ENCODE peak calls at places on chromosomes 12 and 14, in seven cellular contexts. One of them, this sample, is unnamed.

GRCh38 chr14:102731101-102731870 is 46.0 kb upstream of the TRAF3 start:
- DNase-seq in AG10803: no peak
- DNase-seq in neural crest cell: no peak
- DNase-seq in epithelial cell of esophagus: no peak
- DNase-seq in K562: no peak
- DNase-seq in psoas muscle: no peak
- DNase-seq in brain microvascular endothelial cell: no peak
- DNase-seq in this sample: no peak

GRCh38 chr14:64566651-64567122 is 16.9 kb downstream of the PPP1R36 start:
- DNase-seq in psoas muscle: no peak
- DNase-seq in neural crest cell: no peak
- DNase-seq in epithelial cell of esophagus: no peak
- DNase-seq in brain microvascular endothelial cell: no peak
- DNase-seq in AG10803: peak
- DNase-seq in K562: no peak
- DNase-seq in this sample: no peak

GRCh38 chr14:78071016-78071549 is 99.1 kb upstream of the NRXN3 start:
- DNase-seq in psoas muscle: no peak
- DNase-seq in neural crest cell: no peak
- DNase-seq in brain microvascular endothelial cell: no peak
- DNase-seq in K562: no peak
- DNase-seq in AG10803: no peak
- DNase-seq in epithelial cell of esophagus: no peak
- DNase-seq in this sample: no peak

GRCh38 chr12:78392918-78393317 is 471.7 kb upstream of the SYT1 start:
- DNase-seq in epithelial cell of esophagus: peak
- DNase-seq in psoas muscle: no peak
- DNase-seq in neural crest cell: no peak
- DNase-seq in brain microvascular endothelial cell: peak
- DNase-seq in AG10803: peak
- DNase-seq in K562: no peak
- DNase-seq in this sample: no peak

GRCh38 chr12:102973583-102973982 is 16.1 kb downstream of the ASCL1 start:
- DNase-seq in K562: no peak
- DNase-seq in brain microvascular endothelial cell: no peak
- DNase-seq in psoas muscle: no peak
- DNase-seq in neural crest cell: no peak
- DNase-seq in AG10803: no peak
- DNase-seq in epithelial cell of esophagus: no peak
- DNase-seq in this sample: no peak

GRCh38 chr12:9731393-9731792 is 1.5 kb downstream of the CLECL1 start:
- DNase-seq in epithelial cell of esophagus: no peak
- DNase-seq in neural crest cell: no peak
- DNase-seq in brain microvascular endothelial cell: no peak
- DNase-seq in AG10803: no peak
- DNase-seq in K562: no peak
- DNase-seq in psoas muscle: no peak
- DNase-seq in this sample: no peak

GRCh38 chr12:122026706-122027328 is 5.1 kb downstream of the BCL7A start:
- DNase-seq in psoas muscle: no peak
- DNase-seq in AG10803: no peak
- DNase-seq in epithelial cell of esophagus: no peak
- DNase-seq in K562: no peak
- DNase-seq in brain microvascular endothelial cell: no peak
- DNase-seq in neural crest cell: no peak
- DNase-seq in this sample: no peak

GRCh38 chr14:68824517-68825347 is 31.9 kb upstream of the ZFP36L1 start:
- DNase-seq in brain microvascular endothelial cell: peak
- DNase-seq in epithelial cell of esophagus: peak
- DNase-seq in neural crest cell: peak
- DNase-seq in AG10803: peak
- DNase-seq in K562: peak
- DNase-seq in psoas muscle: peak
- DNase-seq in this sample: peak

GRCh38 chr12:47988073-47989022 is 15.9 kb downstream of the COL2A1 start:
- DNase-seq in K562: no peak
- DNase-seq in neural crest cell: peak
- DNase-seq in brain microvascular endothelial cell: no peak
- DNase-seq in epithelial cell of esophagus: no peak
- DNase-seq in psoas muscle: no peak
- DNase-seq in AG10803: peak
- DNase-seq in this sample: peak

GRCh38 chr12:40254455-40255085 is 29.8 kb downstream of the LRRK2 start:
- DNase-seq in neural crest cell: no peak
- DNase-seq in epithelial cell of esophagus: peak
- DNase-seq in brain microvascular endothelial cell: no peak
- DNase-seq in K562: no peak
- DNase-seq in psoas muscle: no peak
- DNase-seq in AG10803: no peak
- DNase-seq in this sample: no peak

GRCh38 chr12:51171884-51172514 is 936 bp downstream of the TFCP2 start:
- DNase-seq in psoas muscle: no peak
- DNase-seq in epithelial cell of esophagus: peak
- DNase-seq in K562: no peak
- DNase-seq in brain microvascular endothelial cell: peak
- DNase-seq in AG10803: peak
- DNase-seq in neural crest cell: no peak
- DNase-seq in this sample: peak

GRCh38 chr12:29234965-29235364 is 85.9 kb downstream of the FAR2 start:
- DNase-seq in psoas muscle: no peak
- DNase-seq in neural crest cell: no peak
- DNase-seq in epithelial cell of esophagus: peak
- DNase-seq in K562: no peak
- DNase-seq in AG10803: no peak
- DNase-seq in brain microvascular endothelial cell: no peak
- DNase-seq in this sample: no peak

GRCh38 chr12:81077686-81078441 is at the start of gene ACSS3:
- DNase-seq in K562: no peak
- DNase-seq in AG10803: peak
- DNase-seq in brain microvascular endothelial cell: peak
- DNase-seq in psoas muscle: peak
- DNase-seq in neural crest cell: peak
- DNase-seq in epithelial cell of esophagus: peak
- DNase-seq in this sample: peak

GRCh38 chr14:101845896-101846295 is 84.4 kb downstream of the PPP2R5C start:
- DNase-seq in epithelial cell of esophagus: no peak
- DNase-seq in neural crest cell: no peak
- DNase-seq in AG10803: no peak
- DNase-seq in K562: no peak
- DNase-seq in psoas muscle: no peak
- DNase-seq in brain microvascular endothelial cell: no peak
- DNase-seq in this sample: no peak

GRCh38 chr14:45651906-45652305 is 398.9 kb upstream of the MIS18BP1 start:
- DNase-seq in AG10803: no peak
- DNase-seq in brain microvascular endothelial cell: peak
- DNase-seq in K562: no peak
- DNase-seq in psoas muscle: no peak
- DNase-seq in neural crest cell: no peak
- DNase-seq in epithelial cell of esophagus: no peak
- DNase-seq in this sample: no peak

DNA sequence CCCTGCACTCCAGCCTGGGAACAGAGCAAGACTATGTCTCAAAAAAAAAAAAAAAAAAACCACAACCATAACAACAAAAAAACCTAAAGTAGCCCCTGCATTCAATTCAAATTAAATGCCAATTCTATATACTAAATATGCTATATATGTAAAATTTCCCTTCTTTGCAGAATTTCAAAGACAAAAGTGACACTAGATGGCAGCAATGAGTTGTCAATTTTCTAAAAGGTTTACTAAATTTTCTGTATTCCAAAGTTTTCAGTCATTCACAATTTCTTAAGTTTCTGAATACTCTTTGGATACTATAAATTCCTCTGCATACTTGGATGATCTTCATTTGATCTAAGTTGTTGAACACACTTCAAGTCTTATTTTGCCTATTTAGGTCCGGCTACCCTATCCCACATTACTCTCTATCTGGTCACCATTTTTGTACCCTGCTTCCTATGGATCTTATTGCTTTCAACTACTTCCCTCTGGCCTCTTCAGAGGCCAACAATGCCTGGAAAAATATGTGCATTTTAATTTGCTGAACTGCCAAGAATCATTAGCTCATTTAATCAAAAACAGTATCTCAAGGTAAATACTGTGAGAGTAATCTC is 27.9 kb downstream of the HNRNPC start:
- DNase-seq in K562: no peak
- DNase-seq in brain microvascular endothelial cell: no peak
- DNase-seq in AG10803: peak
- DNase-seq in epithelial cell of esophagus: no peak
- DNase-seq in psoas muscle: no peak
- DNase-seq in neural crest cell: no peak
- DNase-seq in this sample: no peak
- TF ChIP-seq CTCF in K562: peak
- TF ChIP-seq CTCF in brain microvascular endothelial cell: no peak
- TF ChIP-seq CTCF in AG10803: peak
- TF ChIP-seq CTCF in epithelial cell of esophagus: peak
- TF ChIP-seq CTCF in psoas muscle: peak
- TF ChIP-seq CTCF in neural crest cell: peak
- TF ChIP-seq CTCF in this sample: peak

GRCh38 chr12:52537101-52537500 is 15.8 kb downstream of the KRT71 start:
- DNase-seq in K562: no peak
- DNase-seq in AG10803: no peak
- DNase-seq in brain microvascular endothelial cell: no peak
- DNase-seq in neural crest cell: no peak
- DNase-seq in epithelial cell of esophagus: no peak
- DNase-seq in psoas muscle: no peak
- DNase-seq in this sample: no peak

GRCh38 chr12:52531563-52532300 is 11.5 kb upstream of the KRT5 start:
- DNase-seq in epithelial cell of esophagus: no peak
- DNase-seq in K562: no peak
- DNase-seq in psoas muscle: no peak
- DNase-seq in neural crest cell: no peak
- DNase-seq in AG10803: no peak
- DNase-seq in brain microvascular endothelial cell: no peak
- DNase-seq in this sample: no peak

GRCh38 chr12:52533686-52534470 is 13.7 kb upstream of the KRT5 start:
- DNase-seq in psoas muscle: no peak
- DNase-seq in epithelial cell of esophagus: no peak
- DNase-seq in neural crest cell: no peak
- DNase-seq in brain microvascular endothelial cell: no peak
- DNase-seq in K562: no peak
- DNase-seq in AG10803: no peak
- DNase-seq in this sample: peak

GRCh38 chr12:52532636-52533035 is 12.4 kb upstream of the KRT5 start:
- DNase-seq in AG10803: no peak
- DNase-seq in psoas muscle: no peak
- DNase-seq in epithelial cell of esophagus: no peak
- DNase-seq in K562: no peak
- DNase-seq in brain microvascular endothelial cell: no peak
- DNase-seq in neural crest cell: no peak
- DNase-seq in this sample: no peak

DNA sequence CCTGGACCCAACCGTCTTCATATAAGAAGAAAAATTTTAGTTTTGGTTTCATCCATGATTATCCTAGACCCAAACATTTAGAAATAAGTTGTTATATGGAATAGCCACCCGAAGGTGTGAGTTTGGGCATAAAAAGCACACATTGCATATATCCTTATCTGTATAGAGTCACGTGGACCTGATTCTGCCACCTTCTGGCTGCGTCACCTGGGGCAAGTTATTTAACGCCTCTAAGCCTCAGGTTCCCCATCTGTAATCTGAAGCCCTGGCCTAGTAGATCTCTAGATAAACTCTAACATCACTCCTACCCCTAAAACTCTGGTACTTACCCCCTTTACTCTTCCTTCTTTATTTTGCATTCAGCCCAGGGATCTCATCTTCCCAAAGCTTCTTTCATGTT is 14.3 kb upstream of the KRT5 start:
- DNase-seq in psoas muscle: no peak
- DNase-seq in K562: no peak
- DNase-seq in AG10803: no peak
- DNase-seq in epithelial cell of esophagus: no peak
- DNase-seq in neural crest cell: no peak
- DNase-seq in brain microvascular endothelial cell: no peak
- DNase-seq in this sample: no peak
- TF ChIP-seq CTCF in psoas muscle: no peak
- TF ChIP-seq CTCF in K562: peak
- TF ChIP-seq CTCF in AG10803: no peak
- TF ChIP-seq CTCF in epithelial cell of esophagus: no peak
- TF ChIP-seq CTCF in neural crest cell: no peak
- TF ChIP-seq CTCF in brain microvascular endothelial cell: peak
- TF ChIP-seq CTCF in this sample: no peak

DNA sequence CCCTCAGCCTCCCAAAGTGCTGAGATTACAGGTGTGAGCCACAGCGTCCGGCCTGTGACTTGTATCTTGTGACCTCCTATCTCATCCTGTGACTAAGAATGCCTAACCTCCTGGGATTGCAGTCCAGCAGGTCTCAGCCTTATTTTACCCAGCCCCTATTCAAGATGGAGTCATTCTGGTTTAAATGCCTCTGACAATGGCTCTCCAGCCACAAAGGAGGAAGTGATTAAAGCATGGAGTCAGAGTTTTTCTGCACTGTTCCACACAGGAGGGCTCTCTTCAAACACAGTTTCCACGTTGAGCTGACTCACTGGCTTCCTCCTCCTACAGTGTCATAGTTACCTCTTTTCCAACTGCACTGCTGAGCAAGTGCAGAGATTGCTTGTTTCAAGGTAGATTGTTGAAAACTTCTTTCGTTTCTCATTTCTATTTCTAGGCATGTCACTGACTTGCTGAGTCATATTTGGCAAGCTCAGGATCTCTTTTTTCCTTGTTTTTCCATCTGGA is 383.8 kb downstream of the PCNX1 start:
- DNase-seq in K562: no peak
- DNase-seq in AG10803: peak
- DNase-seq in epithelial cell of esophagus: peak
- DNase-seq in neural crest cell: no peak
- DNase-seq in brain microvascular endothelial cell: peak
- DNase-seq in psoas muscle: no peak
- DNase-seq in this sample: no peak
- TF ChIP-seq CTCF in K562: no peak
- TF ChIP-seq CTCF in AG10803: no peak
- TF ChIP-seq CTCF in epithelial cell of esophagus: no peak
- TF ChIP-seq CTCF in neural crest cell: no peak
- TF ChIP-seq CTCF in brain microvascular endothelial cell: no peak
- TF ChIP-seq CTCF in psoas muscle: no peak
- TF ChIP-seq CTCF in this sample: no peak

DNA sequence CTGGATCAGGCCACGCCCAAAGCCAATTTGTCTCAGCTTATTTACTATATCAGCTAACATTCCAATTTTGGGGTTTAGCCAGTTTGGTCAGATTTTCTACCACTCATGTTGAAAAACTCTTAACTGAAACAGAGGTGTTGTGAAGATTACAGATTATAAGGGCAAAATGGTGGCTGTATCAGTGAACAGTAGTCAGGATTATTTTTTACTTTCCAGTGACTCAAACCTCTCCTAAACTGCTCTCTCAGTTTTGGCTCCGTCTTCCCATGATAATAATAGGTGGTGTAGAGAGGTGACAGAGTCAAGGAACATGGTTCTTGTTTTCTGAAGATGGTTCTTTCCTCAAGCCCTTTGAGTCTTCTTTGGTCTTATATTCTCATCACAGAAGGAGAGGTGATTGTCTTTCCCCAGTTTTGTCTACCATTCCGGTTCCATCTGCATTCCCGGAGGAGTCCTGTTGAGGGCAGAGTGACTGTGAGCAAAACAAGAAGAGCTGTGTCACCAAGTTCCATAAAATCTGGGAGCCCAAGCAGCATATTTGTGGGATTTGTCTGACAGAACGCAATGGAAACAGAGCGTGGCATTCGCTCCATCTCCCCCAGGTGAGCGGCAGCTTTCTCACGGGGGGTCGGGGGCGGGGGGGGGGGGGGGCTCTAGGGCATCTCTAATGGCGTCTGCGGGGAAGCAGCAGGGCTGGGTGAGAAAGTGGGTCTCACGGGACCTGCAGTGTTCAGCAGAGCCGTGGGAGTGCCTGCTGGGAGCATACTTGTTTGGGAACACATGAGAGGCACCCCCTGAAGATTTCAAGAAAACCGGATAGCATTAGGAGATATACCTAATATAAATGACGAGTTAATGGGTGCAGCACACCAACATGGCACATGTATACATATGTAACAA is 59.1 kb downstream of the TBC1D30 start:
- DNase-seq in psoas muscle: no peak
- DNase-seq in AG10803: no peak
- DNase-seq in neural crest cell: no peak
- DNase-seq in K562: no peak
- DNase-seq in epithelial cell of esophagus: no peak
- DNase-seq in brain microvascular endothelial cell: no peak
- DNase-seq in this sample: no peak
- TF ChIP-seq CTCF in psoas muscle: no peak
- TF ChIP-seq CTCF in AG10803: no peak
- TF ChIP-seq CTCF in neural crest cell: peak
- TF ChIP-seq CTCF in K562: no peak
- TF ChIP-seq CTCF in epithelial cell of esophagus: no peak
- TF ChIP-seq CTCF in brain microvascular endothelial cell: peak
- TF ChIP-seq CTCF in this sample: no peak

This sample was measured in glutamatergic neuron.